ENCODE peak calls at places on chromosome 9, in four cellular contexts. H is WTC11, J is HepG2, E is K562. Z is an unnamed sample.

GRCh38 chr9:135702002-135702721 is at the start of gene KCNT1:
- DNase-seq in J (no peak), E (peak), H (peak), Z (peak)

GRCh38 chr9:130666393-130667116 is 2.2 kb downstream of the PRDM12 start:
- DNase-seq in E (no peak), J (no peak), H (peak), Z (no peak)

GRCh38 chr9:112925058-112925641 is 34.5 kb upstream of the SLC46A2 start:
- DNase-seq in E (peak), J (peak), H (no peak), Z (peak)

GRCh38 chr9:130861372-130862180 is 26.5 kb downstream of the ABL1 start:
- DNase-seq in H (no peak), E (no peak), J (no peak), Z (no peak)

GRCh38 chr9:95510610-95511231 is 6.0 kb downstream of the PTCH1 start:
- DNase-seq in H (peak), E (peak), J (peak), Z (peak)

GRCh38 chr9:129613520-129614175 is 7.3 kb downstream of the C9orf50 start:
- DNase-seq in H (no peak), E (no peak), J (no peak), Z (no peak)

GRCh38 chr9:96021616-96022444 is 146.3 kb downstream of the ERCC6L2 start:
- DNase-seq in E (no peak), J (no peak), H (no peak), Z (no peak)

GRCh38 chr9:131098391-131099087 is 2.2 kb downstream of the AIF1L start:
- DNase-seq in E (no peak), H (peak), J (no peak), Z (no peak)

GRCh38 chr9:131641618-131642495 is 96.5 kb downstream of the PRRT1B start:
- DNase-seq in E (no peak), H (no peak), J (no peak), Z (no peak)

GRCh38 chr9:71984388-71985069 is 73.1 kb downstream of the C9orf85 start:
- DNase-seq in E (no peak), H (no peak), J (no peak), Z (no peak)

GRCh38 chr9:134049236-134049635 is 18.6 kb downstream of the BRD3 start:
- DNase-seq in H (no peak), E (no peak), J (no peak), Z (no peak)

GRCh38 chr9:82363236-82363635 is 374.7 kb downstream of the SPATA31D1 start:
- DNase-seq in J (no peak), H (no peak), E (no peak), Z (no peak)

DNA sequence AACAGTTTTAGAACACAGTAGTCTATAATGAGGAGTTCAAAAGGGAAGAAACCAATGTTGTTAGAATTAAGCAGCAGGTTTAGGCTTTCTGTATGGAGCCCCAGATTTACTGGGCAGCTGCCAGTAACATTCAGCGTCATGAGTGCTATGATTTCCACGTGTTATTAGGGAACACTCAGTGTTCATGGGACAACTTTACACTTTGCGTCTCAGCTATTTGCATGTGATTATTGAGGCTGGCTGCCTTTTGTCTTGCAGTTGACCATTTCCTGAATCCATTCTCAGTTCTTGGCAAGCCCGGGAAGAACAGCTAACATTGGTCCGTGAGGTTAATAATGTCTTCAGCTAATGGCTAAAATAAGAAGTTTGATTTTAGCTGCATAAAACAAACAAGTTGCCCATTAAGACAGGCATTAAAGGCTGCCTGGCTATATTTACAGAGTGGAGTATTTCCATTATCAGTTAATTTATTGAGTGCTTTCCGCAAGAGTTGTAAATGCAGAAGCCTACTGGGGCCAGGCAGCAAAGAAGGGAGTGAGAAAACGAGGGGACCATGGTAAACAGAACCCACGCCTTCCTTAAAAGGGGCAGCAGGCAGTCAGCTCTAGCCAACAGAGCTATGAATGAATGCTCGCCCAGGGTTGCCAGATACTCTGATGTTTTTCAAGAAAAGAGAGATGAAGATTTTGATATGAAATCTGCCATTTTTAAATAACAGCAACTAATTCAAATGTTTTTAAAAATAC is 120.9 kb downstream of the PIP5K1B start:
- DNase-seq in H (no peak), J (no peak), E (no peak), Z (no peak)
- TF ChIP-seq ELF4 in H (no peak), J (no peak), E (no peak), Z (no peak)

GRCh38 chr9:124203818-124204217 is 53.9 kb upstream of the NEK6 start:
- DNase-seq in J (no peak), E (no peak), H (no peak), Z (no peak)

GRCh38 chr9:124208571-124208970 is 49.2 kb upstream of the NEK6 start:
- DNase-seq in E (no peak), J (no peak), H (no peak), Z (no peak)

GRCh38 chr9:124205686-124206352 is 51.9 kb upstream of the NEK6 start:
- DNase-seq in J (no peak), H (no peak), E (no peak), Z (peak)

GRCh38 chr9:124209279-124209678 is 48.5 kb upstream of the NEK6 start:
- DNase-seq in E (peak), H (peak), J (no peak), Z (no peak)

GRCh38 chr9:124206391-124206790 is 51.4 kb upstream of the NEK6 start:
- DNase-seq in H (no peak), J (no peak), E (no peak), Z (no peak)
- TF ChIP-seq SP1 in H (no peak), J (no peak), E (no peak), Z (no peak)

GRCh38 chr9:5052858-5053257 is 67.8 kb downstream of the JAK2 start:
- DNase-seq in J (no peak), E (no peak), H (no peak), Z (no peak)
- TF ChIP-seq ELF4 in J (no peak), E (no peak), H (no peak), Z (no peak)

GRCh38 chr9:121499427-121500164 is at the start of gene GGTA1:
- DNase-seq in J (no peak), E (peak), H (peak), Z (peak)

GRCh38 chr9:121500165-121500478 is 478 bp upstream of the GGTA1 start:
- DNase-seq in H (no peak), J (no peak), E (no peak), Z (peak)

GRCh38 chr9:121498150-121498486 is 1.5 kb downstream of the GGTA1 start:
- DNase-seq in H (peak), E (peak), J (peak), Z (peak)

GRCh38 chr9:121499177-121499426 is 542 bp downstream of the GGTA1 start:
- DNase-seq in E (no peak), J (no peak), H (no peak), Z (no peak)

GRCh38 chr9:121498487-121499176 is 1.0 kb downstream of the GGTA1 start:
- DNase-seq in E (no peak), H (peak), J (no peak), Z (peak)
- TF ChIP-seq SP1 in E (no peak), H (no peak), J (no peak), Z (no peak)

DNA sequence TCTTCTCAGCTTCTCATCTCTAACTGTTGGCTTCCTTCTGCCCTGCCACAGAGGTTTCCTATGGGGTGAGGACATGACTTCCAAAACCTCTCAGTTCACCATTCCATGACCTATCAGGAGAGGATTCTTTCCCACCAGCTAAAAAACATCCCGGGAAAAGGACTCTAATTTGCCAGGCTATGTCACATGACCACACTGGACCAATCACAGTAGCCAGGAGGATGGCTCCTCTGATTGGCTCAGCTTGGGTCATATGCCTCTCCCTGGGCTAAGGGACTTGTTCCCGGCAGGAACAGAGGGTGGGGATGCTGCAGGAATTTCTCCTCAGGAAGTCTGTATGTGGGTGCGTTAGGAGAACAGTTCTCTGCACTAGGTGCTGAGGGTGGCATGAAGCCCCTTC is 40.3 kb upstream of the XPA start:
- DNase-seq in J (peak), H (peak), E (peak), Z (peak)
- TF ChIP-seq ELF4 in J (no peak), H (no peak), E (no peak), Z (no peak)

Z was measured in HEK293T.